ENCODE peak calls at places on chromosome 20, in six cellular contexts. Y, I, D, A, T and P are unnamed samples.

GRCh38 chr20:19012671-19013070 is 199.1 kb downstream of the SCP2D1 start:
- DNase-seq in Y (no peak), I (peak; percentile 7), D (no peak), A (peak; percentile 36), T (peak; percentile 68), P (no peak)

GRCh38 chr20:1150218-1150617 is 31.8 kb downstream of the PSMF1 start:
- DNase-seq in Y (no peak), I (no peak), D (no peak), A (no peak), T (no peak), P (no peak)

GRCh38 chr20:13220857-13221297 is at the start of gene ISM1:
- DNase-seq in Y (no peak), I (no peak), D (no peak), A (no peak), T (no peak), P (peak; percentile 59)

GRCh38 chr20:62675156-62675871 is 33.0 kb downstream of the SLCO4A1 start:
- DNase-seq in Y (no peak), I (no peak), D (no peak), A (peak; percentile 54), T (peak; percentile 17), P (no peak)

GRCh38 chr20:4026093-4026601 is 10.8 kb upstream of the RNF24 start:
- DNase-seq in Y (no peak), I (peak; percentile 70), D (no peak), A (peak; percentile 85), T (peak; percentile 87), P (peak; percentile 36)

GRCh38 chr20:17761612-17762011 is 61.8 kb downstream of the BANF2 start:
- DNase-seq in Y (no peak), I (no peak), D (no peak), A (peak; percentile 16), T (no peak), P (peak; percentile 9)

GRCh38 chr20:58293453-58293852 is 16.1 kb upstream of the RAB22A start:
- DNase-seq in Y (no peak), I (peak; percentile 25), D (no peak), A (no peak), T (no peak), P (peak; percentile 55)

GRCh38 chr20:44057698-44058675 is 129.0 kb downstream of the JPH2 start:
- DNase-seq in Y (no peak), I (no peak), D (no peak), A (peak; percentile 47), T (peak; percentile 74), P (no peak)

GRCh38 chr20:51037499-51038110 is 14.7 kb upstream of the KCNG1 start:
- DNase-seq in Y (no peak), I (no peak), D (no peak), A (no peak), T (no peak), P (no peak)

GRCh38 chr20:20955837-20956236 is 150.3 kb downstream of the LINC00237 start:
- DNase-seq in Y (no peak), I (no peak), D (no peak), A (no peak), T (no peak), P (peak; percentile 11)

GRCh38 chr20:53195882-53196610 is 223.9 kb downstream of the TSHZ2 start:
- DNase-seq in Y (no peak), I (no peak), D (no peak), A (no peak), T (peak; percentile 43), P (no peak)

GRCh38 chr20:14418441-14418840 is 81.0 kb upstream of the FLRT3 start:
- DNase-seq in Y (no peak), I (no peak), D (no peak), A (no peak), T (peak; percentile 61), P (no peak)

GRCh38 chr20:62674370-62674769 is 32.1 kb downstream of the SLCO4A1 start:
- DNase-seq in Y (no peak), I (no peak), D (no peak), A (no peak), T (no peak), P (no peak)

GRCh38 chr20:7694940-7695567 is 245.2 kb downstream of the HAO1 start:
- DNase-seq in Y (no peak), I (no peak), D (no peak), A (no peak), T (peak; percentile 42), P (no peak)

GRCh38 chr20:13478366-13478765 is 160.4 kb downstream of the TASP1 start:
- DNase-seq in Y (no peak), I (no peak), D (no peak), A (no peak), T (no peak), P (no peak)

GRCh38 chr20:34250005-34250404 is 8.8 kb downstream of the ASIP start:
- DNase-seq in Y (no peak), I (no peak), D (no peak), A (no peak), T (no peak), P (no peak)

GRCh38 chr20:47790032-47790965 is 5.0 kb upstream of the SULF2 start:
- DNase-seq in Y (no peak), I (no peak), D (no peak), A (peak; percentile 91), T (peak; percentile 87), P (no peak)